ENCODE peak calls at places on chromosome 1, in seven cellular contexts. V, O, X, F, B, Z and A are unnamed samples.
A peak's percentile ranks its signal among the peaks of the same experiment; 100 is the strongest.

GRCh38 chr1:9275567-9276034 is 17.1 kb upstream of the SPSB1 start:
- DNase-seq in V (peak; percentile 84), O (peak; percentile 90), X (no peak), F (peak; percentile 85), B (peak; percentile 76), Z (peak; percentile 53), A (no peak)

GRCh38 chr1:94654031-94654430 is 112.5 kb upstream of the F3 start:
- DNase-seq in V (no peak), O (peak; percentile 53), X (no peak), F (peak; percentile 92), B (peak; percentile 32), Z (no peak), A (no peak)

GRCh38 chr1:89545264-89546038 is 20.8 kb downstream of the LRRC8B start:
- DNase-seq in V (no peak), O (peak; percentile 50), X (no peak), F (peak; percentile 91), B (peak; percentile 72), Z (no peak), A (no peak)

GRCh38 chr1:34367954-34368353 is 191.2 kb downstream of the C1orf94 start:
- DNase-seq in V (no peak), O (no peak), X (no peak), F (no peak), B (no peak), Z (no peak), A (no peak)

GRCh38 chr1:168288311-168289052 is 7.8 kb downstream of the TBX19 start:
- DNase-seq in V (no peak), O (peak; percentile 75), X (no peak), F (peak; percentile 61), B (peak; percentile 64), Z (no peak), A (no peak)

GRCh38 chr1:52159033-52159789 is 17.3 kb downstream of the ZFYVE9 start:
- DNase-seq in V (no peak), O (peak; percentile 14), X (no peak), F (peak; percentile 77), B (no peak), Z (no peak), A (no peak)

GRCh38 chr1:29793101-29793546 is 556.8 kb downstream of the PTPRU start:
- DNase-seq in V (no peak), O (peak; percentile 75), X (peak; percentile 68), F (peak; percentile 74), B (peak; percentile 91), Z (peak; percentile 75), A (peak; percentile 15)

GRCh38 chr1:1021010-1021845 is 1.3 kb downstream of the AGRN start:
- DNase-seq in V (no peak), O (peak; percentile 67), X (peak; percentile 70), F (peak; percentile 58), B (peak; percentile 76), Z (peak; percentile 80), A (no peak)

GRCh38 chr1:166133857-166134256 is 32.9 kb downstream of the FAM78B start:
- DNase-seq in V (no peak), O (no peak), X (no peak), F (no peak), B (no peak), Z (no peak), A (no peak)

GRCh38 chr1:111733183-111733995 is 5.8 kb downstream of the INKA2 start:
- DNase-seq in V (peak; percentile 84), O (peak; percentile 76), X (peak; percentile 74), F (peak; percentile 38), B (peak; percentile 92), Z (no peak), A (no peak)

GRCh38 chr1:201009967-201010645 is 13.4 kb downstream of the KIF21B start:
- DNase-seq in V (peak; percentile 69), O (no peak), X (no peak), F (no peak), B (no peak), Z (no peak), A (no peak)

GRCh38 chr1:248853023-248853422 is 5.9 kb downstream of the ZNF692 start:
- DNase-seq in V (peak; percentile 51), O (no peak), X (no peak), F (no peak), B (peak; percentile 54), Z (no peak), A (no peak)

GRCh38 chr1:240100351-240100750 is 8.7 kb downstream of the FMN2 start:
- DNase-seq in V (no peak), O (no peak), X (no peak), F (no peak), B (no peak), Z (no peak), A (peak; percentile 48)

GRCh38 chr1:240099748-240100147 is 8.1 kb downstream of the FMN2 start:
- DNase-seq in V (no peak), O (no peak), X (no peak), F (no peak), B (no peak), Z (no peak), A (no peak)

GRCh38 chr1:240099329-240099728 is 7.6 kb downstream of the FMN2 start:
- DNase-seq in V (no peak), O (no peak), X (no peak), F (no peak), B (no peak), Z (no peak), A (no peak)

GRCh38 chr1:240101306-240101705 is 9.6 kb downstream of the FMN2 start:
- DNase-seq in V (no peak), O (no peak), X (no peak), F (no peak), B (no peak), Z (no peak), A (no peak)

GRCh38 chr1:240101737-240102136 is 10.1 kb downstream of the FMN2 start:
- DNase-seq in V (no peak), O (no peak), X (no peak), F (no peak), B (no peak), Z (no peak), A (no peak)
- H3K36me3 ChIP-seq in V (no peaks in the 10 kb centered on the region), O (no peaks in the 10 kb centered on the region), X (no peaks in the 10 kb centered on the region), F (no peaks in the 10 kb centered on the region), B (no peaks in the 10 kb centered on the region), Z (no peaks in the 10 kb centered on the region), A (no peaks in the 10 kb centered on the region)

DNA sequence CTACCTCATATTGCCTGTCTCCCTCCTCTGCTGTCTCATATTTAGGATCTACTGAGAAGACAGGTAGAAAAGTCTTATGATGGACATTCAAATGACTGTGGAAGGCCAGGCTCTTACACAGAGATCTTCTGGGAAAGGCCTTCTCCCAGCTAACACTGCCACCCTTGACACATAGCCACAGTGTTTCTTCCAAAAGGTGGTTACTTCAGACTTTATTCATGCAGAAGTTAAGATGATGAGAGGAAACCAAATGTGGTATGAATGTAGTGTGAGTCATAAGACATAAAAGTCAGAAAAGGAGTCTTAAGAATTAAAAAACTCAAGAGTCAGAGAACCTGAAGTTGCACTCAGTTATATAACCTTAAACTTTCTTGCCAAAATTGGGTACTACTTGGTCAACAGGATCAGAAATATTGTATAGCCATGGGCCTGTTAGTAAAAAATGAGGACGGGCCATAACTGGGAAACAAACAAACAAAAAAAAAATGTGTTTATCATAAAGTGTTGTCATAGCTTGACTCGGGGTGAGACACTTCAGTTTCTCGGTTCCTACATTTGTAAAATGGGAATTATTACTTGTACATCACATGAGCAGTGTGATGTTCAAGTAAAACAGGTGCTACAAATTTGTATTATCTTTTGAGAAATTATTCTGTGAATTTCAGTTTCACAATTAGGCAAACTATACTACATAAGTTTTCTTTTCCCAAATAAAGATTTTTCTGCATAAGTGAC is 1.2 kb upstream of the DENND1B start:
- DNase-seq in V (no peak), O (no peak), X (no peak), F (peak; percentile 90), B (peak; percentile 19), Z (no peak), A (peak; percentile 77)
- H3K36me3 ChIP-seq in V (no peaks in the 10 kb centered on the region), O (no peaks in the 10 kb centered on the region), X (no peaks in the 10 kb centered on the region), F (no peaks in the 10 kb centered on the region), B (no peaks in the 10 kb centered on the region), Z (no peaks in the 10 kb centered on the region), A (no peaks in the 10 kb centered on the region)

GRCh38 chr1:43419627-43420425 is 30.1 kb downstream of the SZT2 start:
- DNase-seq in V (no peak), O (no peak), X (no peak), F (no peak), B (no peak), Z (no peak), A (no peak)

GRCh38 chr1:43421976-43422750 is 31.6 kb downstream of the HYI start:
- DNase-seq in V (no peak), O (no peak), X (no peak), F (no peak), B (no peak), Z (no peak), A (no peak)

GRCh38 chr1:43422995-43423671 is 30.6 kb downstream of the HYI start:
- DNase-seq in V (no peak), O (no peak), X (no peak), F (no peak), B (no peak), Z (no peak), A (no peak)

GRCh38 chr1:43420874-43421273 is 31.2 kb downstream of the SZT2 start:
- DNase-seq in V (no peak), O (no peak), X (no peak), F (no peak), B (no peak), Z (no peak), A (no peak)

DNA sequence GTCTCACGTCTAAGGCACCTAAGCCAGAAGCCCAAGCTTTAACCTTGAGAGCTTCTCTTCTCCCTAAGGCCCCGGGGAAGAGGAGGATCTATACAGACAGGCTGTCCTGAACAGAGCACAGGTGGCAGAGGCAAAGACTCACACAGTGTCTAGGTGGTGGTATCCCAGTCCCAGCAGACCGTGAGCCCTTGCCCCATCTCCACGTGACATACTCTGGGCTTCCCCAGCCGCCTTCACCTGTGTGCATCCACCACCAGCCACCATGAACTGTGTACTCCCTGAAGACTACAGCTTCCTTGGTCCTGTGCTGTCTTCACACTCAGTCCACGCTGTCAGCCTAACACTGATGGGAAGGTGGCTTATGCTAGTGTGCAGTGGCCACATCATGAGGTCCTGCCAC is 31.7 kb downstream of the SZT2 start:
- DNase-seq in V (no peak), O (no peak), X (no peak), F (no peak), B (no peak), Z (no peak), A (no peak)
- H3K36me3 ChIP-seq in V (peaks cover 75% of the 10 kb centered on the region), O (peaks cover 83% of the 10 kb centered on the region), X (peaks cover 97% of the 10 kb centered on the region), F (peaks cover 48% of the 10 kb centered on the region), B (peaks cover 23% of the 10 kb centered on the region), Z (peaks cover 100% of the 10 kb centered on the region), A (peaks cover 50% of the 10 kb centered on the region)

DNA sequence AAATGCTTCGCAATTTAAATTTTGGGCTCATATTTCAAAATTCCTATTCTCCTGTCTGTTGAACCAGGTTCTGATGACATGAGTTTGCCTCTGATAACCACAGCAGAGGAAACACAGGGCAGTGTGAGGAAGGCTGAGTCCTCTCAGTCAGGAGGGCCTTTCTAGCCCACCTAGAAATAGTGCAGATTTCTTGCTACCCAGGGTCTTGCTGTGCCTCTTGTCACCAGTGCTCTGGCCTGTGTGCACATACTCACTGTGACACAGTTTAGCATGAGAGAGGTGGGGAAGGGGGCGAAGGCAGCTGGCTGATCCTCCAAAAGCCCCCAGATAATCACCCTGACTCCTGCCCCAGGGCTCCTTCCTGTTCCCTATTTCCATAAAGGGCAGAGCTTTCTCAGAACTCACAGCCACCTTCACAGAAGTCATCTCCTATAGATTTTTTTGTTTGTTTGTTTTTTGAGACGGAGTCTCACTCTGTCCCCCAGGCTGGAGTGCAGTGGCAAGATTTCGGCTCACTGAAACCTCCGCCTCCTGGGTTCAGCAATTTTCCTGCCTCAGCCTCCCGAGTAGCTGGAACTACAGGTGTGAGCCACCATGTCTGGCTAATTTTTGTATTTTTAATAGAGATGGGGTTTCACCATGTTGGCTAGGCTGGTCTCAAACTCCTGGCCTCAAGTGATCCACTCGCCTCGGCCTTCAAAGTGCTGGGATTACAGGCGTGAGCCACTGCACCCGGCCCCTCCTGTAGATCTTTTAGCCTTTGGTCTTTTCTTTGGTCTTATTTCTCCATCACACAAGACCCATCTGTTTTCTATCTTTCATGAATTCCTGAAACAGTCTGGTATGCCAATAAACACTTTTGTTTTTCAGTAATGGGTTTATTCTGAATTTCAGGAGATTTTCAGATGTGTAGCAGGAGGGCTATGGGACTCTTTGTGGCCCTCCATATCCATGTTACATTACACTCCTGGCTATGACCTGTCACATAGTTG is 23.5 kb downstream of the ERRFI1 start:
- DNase-seq in V (no peak), O (no peak), X (no peak), F (no peak), B (no peak), Z (no peak), A (no peak)
- H3K36me3 ChIP-seq in V (no peaks in the 10 kb centered on the region), O (no peaks in the 10 kb centered on the region), X (no peaks in the 10 kb centered on the region), F (no peaks in the 10 kb centered on the region), B (no peaks in the 10 kb centered on the region), Z (no peaks in the 10 kb centered on the region), A (no peaks in the 10 kb centered on the region)